ENCODE peak calls at places on chromosomes 4 and X, in nine cellular contexts. C, A, D, F, I, U, R, T and O are unnamed samples.

GRCh38 chrX:44872319-44872816 is 620 bp upstream of the KDM6A start:
- DNase-seq in R (no peak), I (no peak), U (peak), A (no peak), D (peak), T (peak), C (peak), F (peak), O (peak)

GRCh38 chr4:680931-681645 is 6.7 kb downstream of the MYL5 start:
- DNase-seq in R (no peak), C (no peak), A (peak), U (peak), I (peak), D (peak), F (peak), T (no peak), O (peak)

GRCh38 chr4:173333658-173334084 is 487 bp downstream of the HMGB2 start:
- DNase-seq in D (peak), U (peak), C (no peak), T (peak), F (peak), R (no peak), I (peak), A (peak), O (peak)

GRCh38 chr4:169404959-169405358 is 134.2 kb upstream of the SH3RF1 start:
- DNase-seq in I (no peak), U (no peak), T (peak), C (peak), R (no peak), A (no peak), F (no peak), D (no peak), O (no peak)

GRCh38 chr4:134201216-134202098 is at the start of gene PABPC4L:
- DNase-seq in D (peak), F (peak), R (no peak), U (peak), I (peak), C (peak), A (peak), T (peak), O (peak)

GRCh38 chr4:45550766-45551366 is 573.0 kb downstream of the GABRG1 start:
- DNase-seq in F (no peak), U (no peak), D (no peak), A (no peak), I (no peak), R (no peak), T (no peak), C (peak), O (no peak)

GRCh38 chrX:42459735-42460134 is 318.2 kb downstream of the PPP1R2C start:
- DNase-seq in T (no peak), C (no peak), I (no peak), R (no peak), A (no peak), F (no peak), D (no peak), U (no peak), O (no peak)

GRCh38 chr4:151315212-151315886 is 10.1 kb downstream of the SH3D19 start:
- DNase-seq in R (no peak), U (no peak), I (no peak), A (no peak), F (no peak), C (peak), T (no peak), D (no peak), O (no peak)

GRCh38 chr4:141455651-141456050 is 180.7 kb upstream of the IL15 start:
- DNase-seq in R (no peak), I (no peak), U (no peak), A (no peak), T (peak), C (peak), F (no peak), D (no peak), O (no peak)

GRCh38 chr4:142473218-142473959 is 372.7 kb downstream of the INPP4B start:
- DNase-seq in I (peak), U (peak), C (no peak), A (peak), T (no peak), D (no peak), R (no peak), F (no peak), O (no peak)

GRCh38 chr4:140092094-140092820 is 61.7 kb downstream of the MAML3 start:
- DNase-seq in C (no peak), D (peak), A (no peak), U (peak), T (no peak), R (no peak), I (peak), F (peak), O (no peak)

GRCh38 chrX:115949900-115950822 is 220.4 kb upstream of the AGTR2 start:
- DNase-seq in F (peak), D (no peak), T (no peak), U (no peak), A (peak), I (no peak), R (no peak), C (no peak), O (no peak)

GRCh38 chrX:1244164-1245076 is 24.2 kb upstream of the CSF2RA start:
- DNase-seq in A (no peak), U (no peak), D (no peak), R (no peak), T (no peak), C (no peak), F (peak), I (no peak), O (no peak)

GRCh38 chr4:77073981-77074865 is 1.6 kb downstream of the CCNI start:
- DNase-seq in T (no peak), U (no peak), I (no peak), F (no peak), R (no peak), C (no peak), D (no peak), A (no peak), O (no peak)

GRCh38 chrX:154751121-154751668 is 318 bp upstream of the GAB3 start:
- DNase-seq in U (no peak), D (no peak), F (no peak), I (no peak), A (no peak), R (no peak), T (no peak), C (no peak), O (no peak)

GRCh38 chr4:173160871-173161270 is 7.7 kb upstream of the GALNT7 start:
- DNase-seq in T (no peak), I (no peak), A (no peak), D (no peak), F (no peak), C (no peak), U (no peak), R (no peak), O (no peak)

GRCh38 chr4:23773884-23774636 is 115.8 kb downstream of the PPARGC1A start:
- DNase-seq in A (no peak), U (no peak), R (no peak), D (no peak), C (no peak), I (no peak), T (no peak), F (no peak), O (no peak)

GRCh38 chr4:70505152-70505748 is 13.1 kb upstream of the AMTN start:
- DNase-seq in D (peak), R (peak), A (peak), T (peak), F (peak), C (peak), U (no peak), I (peak), O (no peak)

GRCh38 chr4:41212221-41213203 is 1.8 kb downstream of the APBB2 start:
- DNase-seq in I (peak), C (peak), R (peak), T (peak), A (no peak), F (peak), U (no peak), D (peak), O (no peak)

GRCh38 chrX:5163663-5164062 is 1065.0 kb downstream of the NLGN4X start:
- DNase-seq in A (no peak), C (no peak), T (no peak), U (no peak), D (no peak), R (no peak), F (no peak), I (no peak), O (no peak)

GRCh38 chr4:15378055-15378454 is 49.8 kb upstream of the C1QTNF7 start:
- DNase-seq in I (no peak), U (no peak), R (no peak), C (peak), A (no peak), D (no peak), T (peak), F (no peak), O (no peak)

GRCh38 chr4:2296621-2297601 is 35.0 kb upstream of the MXD4 start:
- DNase-seq in A (no peak), I (no peak), D (no peak), T (no peak), R (no peak), U (peak), C (no peak), F (no peak), O (peak)

GRCh38 chrX:41621236-41621651 is 67.5 kb upstream of the GPR34 start:
- DNase-seq in F (peak), R (no peak), C (peak), U (no peak), I (no peak), T (peak), A (no peak), D (no peak), O (no peak)

DNA sequence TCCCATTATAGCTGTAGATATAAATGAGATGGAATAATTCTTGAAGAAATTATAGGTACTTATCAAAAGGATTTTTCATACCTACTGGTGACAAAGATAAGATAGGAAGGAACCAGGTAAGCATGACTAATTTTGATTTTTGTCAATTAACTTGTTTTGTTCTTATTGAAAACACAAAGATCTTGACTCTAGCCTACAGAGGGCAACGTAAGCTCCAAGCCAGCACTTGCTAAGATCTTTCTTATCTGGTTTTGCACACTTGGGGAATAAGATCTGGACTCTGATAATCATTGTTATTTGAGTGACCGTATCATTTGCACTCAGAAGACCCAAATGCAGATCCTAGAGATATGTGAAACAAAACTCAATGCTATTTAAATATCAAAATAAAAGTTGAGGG is 223.4 kb downstream of the VEGFC start:
- DNase-seq in C (no peak), A (no peak), R (no peak), T (no peak), U (no peak), D (no peak), I (no peak), F (no peak), O (no peak)
- TF ChIP-seq CTCF in C (no peak), A (no peak), R (no peak), T (no peak), U (no peak), D (no peak), I (peak), F (no peak), O (no peak)

DNA sequence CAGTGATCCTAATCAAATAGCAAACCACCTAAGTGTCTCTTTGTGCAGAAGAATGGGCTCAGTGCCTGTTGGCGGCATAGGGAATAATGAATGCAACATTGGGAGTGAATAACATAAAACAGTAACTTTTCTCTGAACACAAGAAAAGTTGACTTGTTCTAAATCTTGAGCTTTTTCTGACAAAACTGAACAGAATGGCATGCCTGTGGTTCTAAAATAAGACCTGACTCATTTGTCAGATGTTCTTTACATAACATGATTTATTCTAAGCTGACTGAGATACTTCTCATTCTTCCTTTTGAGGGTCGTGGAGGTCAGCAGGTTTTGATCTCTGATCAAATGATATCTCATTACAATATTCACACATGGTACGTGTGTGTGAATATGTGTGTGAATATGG is 165.4 kb upstream of the WDR1 start:
- DNase-seq in C (peak), I (no peak), A (no peak), T (no peak), D (no peak), U (no peak), R (no peak), F (no peak), O (no peak)
- TF ChIP-seq CTCF in C (no peak), I (no peak), A (no peak), T (no peak), D (no peak), U (no peak), R (no peak), F (no peak), O (no peak)

DNA sequence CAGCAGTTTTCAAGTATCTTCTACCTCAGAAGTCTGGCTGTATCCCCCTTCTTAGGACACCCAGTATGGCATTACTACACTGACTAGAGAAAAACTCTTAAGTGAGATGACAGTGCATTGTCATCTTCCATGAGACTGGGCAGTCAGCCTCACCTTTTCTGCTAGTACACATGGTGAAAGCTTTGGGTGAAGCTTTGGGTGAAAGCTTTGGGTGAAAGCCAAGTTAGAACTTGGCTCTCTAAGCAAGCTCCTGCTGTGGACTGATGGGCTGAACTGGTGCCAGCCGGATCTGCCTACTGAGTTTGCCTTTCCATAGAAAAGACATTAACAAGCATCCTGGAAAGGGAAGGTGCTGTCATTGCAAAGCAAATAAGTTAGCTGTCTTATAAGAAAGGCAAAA is 8.8 kb downstream of the EPHA5 start:
- DNase-seq in F (peak), C (no peak), R (no peak), U (no peak), D (no peak), A (no peak), I (no peak), T (no peak), O (no peak)
- TF ChIP-seq CTCF in F (no peak), C (no peak), R (no peak), U (no peak), D (no peak), A (no peak), I (no peak), T (no peak), O (no peak)

DNA sequence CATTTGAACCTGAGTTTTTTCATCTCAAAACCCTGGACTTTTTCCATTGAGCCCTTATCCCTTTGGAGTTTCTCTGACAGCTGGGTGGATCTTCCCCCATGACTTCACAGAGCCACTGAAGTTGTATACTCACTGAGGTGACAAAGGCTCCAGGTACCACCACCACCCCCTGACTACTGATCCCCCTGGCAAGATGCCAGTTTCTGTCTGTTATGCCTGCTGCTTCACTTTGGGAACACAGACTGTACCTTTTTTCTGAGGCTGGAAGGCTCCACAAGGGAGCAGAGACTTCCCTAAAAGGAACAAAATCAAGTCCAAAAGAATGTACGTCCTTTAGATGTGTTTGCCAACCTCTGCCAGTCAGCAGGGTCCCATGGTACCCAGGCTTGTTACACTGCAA is 160.3 kb upstream of the JADE1 start:
- DNase-seq in T (no peak), U (no peak), F (no peak), R (no peak), I (no peak), D (no peak), A (no peak), C (no peak), O (no peak)
- TF ChIP-seq CTCF in T (no peak), U (no peak), F (no peak), R (no peak), I (no peak), D (no peak), A (no peak), C (no peak), O (no peak)

GRCh38 chr4:110480031-110480549 is 4.1 kb downstream of the ENPEP start:
- DNase-seq in F (no peak), C (peak), U (no peak), D (no peak), T (peak), I (peak), A (no peak), R (peak), O (no peak)
- TF ChIP-seq CTCF in F (no peak), C (peak), U (no peak), D (no peak), T (peak), I (peak), A (peak), R (peak), O (peak)

GRCh38 chr4:138455097-138455496 is 212.9 kb upstream of the SLC7A11 start:
- DNase-seq in D (no peak), T (no peak), C (no peak), U (no peak), A (no peak), R (no peak), F (no peak), I (no peak), O (no peak)
- TF ChIP-seq CTCF in D (no peak), T (no peak), C (no peak), U (no peak), A (no peak), R (no peak), F (no peak), I (no peak), O (no peak)

GRCh38 chr4:157204634-157205244 is 15.8 kb upstream of the GRIA2 start:
- DNase-seq in D (no peak), T (peak), A (no peak), C (no peak), R (no peak), U (peak), I (no peak), F (peak), O (no peak)
- TF ChIP-seq CTCF in D (peak), T (peak), A (peak), C (peak), R (peak), U (no peak), I (peak), F (peak), O (peak)

DNA sequence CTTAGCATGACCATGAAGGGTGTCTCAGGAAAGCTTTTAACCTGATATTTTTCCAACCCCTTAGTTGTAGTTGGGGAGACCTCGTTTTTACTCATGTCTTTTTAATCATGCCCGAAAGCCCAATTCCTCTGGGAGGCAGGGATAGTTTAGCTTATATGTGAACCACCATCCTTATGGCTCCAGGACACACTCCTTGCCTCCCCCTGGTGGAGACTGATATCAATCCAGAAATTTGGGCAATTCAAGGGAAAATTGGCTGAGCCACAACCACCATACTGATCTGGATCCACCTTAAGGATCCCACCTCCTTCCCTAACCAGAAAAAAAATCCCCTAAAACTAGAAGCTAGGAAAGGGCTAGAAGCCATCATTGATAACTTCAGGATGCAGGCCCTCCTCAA is 13.4 kb upstream of the COL25A1 start:
- DNase-seq in U (no peak), F (no peak), R (no peak), C (no peak), D (no peak), T (peak), I (no peak), A (no peak), O (no peak)
- TF ChIP-seq CTCF in U (no peak), F (no peak), R (peak), C (peak), D (no peak), T (peak), I (no peak), A (no peak), O (peak)

DNA sequence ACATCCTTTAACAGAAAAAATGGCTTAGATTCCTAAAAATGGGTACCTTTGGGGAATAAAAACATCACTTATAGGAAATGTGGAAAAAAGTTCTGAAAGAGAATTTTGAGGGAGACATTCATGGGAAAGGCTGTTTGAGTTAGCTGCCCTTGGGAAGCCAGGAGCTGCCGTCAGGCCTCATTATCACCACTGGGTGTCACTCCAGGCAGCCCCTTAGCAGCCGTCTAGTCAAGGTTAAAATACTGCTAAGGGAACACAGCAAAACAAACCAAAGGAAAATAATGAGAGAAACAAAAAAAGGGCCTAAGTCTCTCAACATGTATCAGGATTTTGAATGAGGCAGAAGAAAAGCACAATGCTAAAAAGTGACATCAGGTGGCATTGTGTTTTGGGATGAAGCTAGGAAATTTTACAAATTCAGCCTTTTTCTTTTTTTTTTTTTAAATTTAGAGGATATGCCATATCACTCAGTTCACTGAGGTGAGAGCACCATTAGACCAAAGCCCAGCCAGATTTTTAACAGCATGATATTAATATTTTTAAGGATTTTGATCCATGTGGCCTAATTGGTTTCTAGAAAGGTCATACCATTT is 235.3 kb downstream of the GPAT3 start:
- DNase-seq in U (no peak), C (peak), R (peak), I (peak), F (peak), T (peak), A (no peak), D (no peak), O (no peak)
- TF ChIP-seq CTCF in U (no peak), C (peak), R (peak), I (peak), F (peak), T (peak), A (peak), D (peak), O (peak)